ENCODE peak calls at places on chromosomes 1 and 21, in eight cellular contexts. R is WTC11; O is foreskin keratinocyte; U is stimulated activated CD4-positive, alpha-beta T cell treated with anti-CD3 and anti-CD28 coated beads, Interleukin-2, amount 100 ng/mL, for 48 hours; B is activated T-helper 9 cell treated with anti-CD3 and anti-CD28 coated beads, Interleukin-2, amount 50 U/mL, for 16 hours; W is GM19239; D is stimulated activated CD8-positive, alpha-beta memory T cell treated with anti-CD3 and anti-CD28 coated beads, Interleukin-2, amount 100 ng/mL, for 1 hour; J is pancreas. T is an unnamed sample.

GRCh38 chr21:29145354-29145782 is 14.9 kb downstream of the MAP3K7CL start:
- DNase-seq in R (no peak), O (peak), U (no peak), B (no peak), W (no peak), D (no peak), J (no peak), T (no peak)

GRCh38 chr1:214332950-214333798 is 52.2 kb downstream of the SMYD2 start:
- DNase-seq in R (peak), O (no peak), U (peak), B (peak), W (no peak), D (no peak), J (peak), T (peak)

GRCh38 chr1:30778156-30778978 is 20.8 kb upstream of the LAPTM5 start:
- DNase-seq in R (no peak), O (peak), U (no peak), B (no peak), W (no peak), D (no peak), J (no peak), T (no peak)

GRCh38 chr1:154994269-154994977 is 1.0 kb downstream of the LENEP start:
- DNase-seq in R (no peak), O (no peak), U (no peak), B (no peak), W (no peak), D (no peak), J (peak), T (no peak)

GRCh38 chr1:179177182-179177581 is 52.3 kb downstream of the ABL2 start:
- DNase-seq in R (no peak), O (no peak), U (no peak), B (no peak), W (no peak), D (no peak), J (no peak), T (peak)

GRCh38 chr21:46284077-46284644 is 1.2 kb downstream of the MCM3AP start:
- DNase-seq in R (no peak), O (no peak), U (no peak), B (no peak), W (no peak), D (no peak), J (no peak), T (no peak)

GRCh38 chr1:109796484-109797305 is 33.0 kb upstream of the EPS8L3 start:
- DNase-seq in R (no peak), O (no peak), U (no peak), B (no peak), W (no peak), D (no peak), J (no peak), T (no peak)

GRCh38 chr21:38241029-38241740 is 15.6 kb upstream of the KCNJ15 start:
- DNase-seq in R (no peak), O (no peak), U (no peak), B (no peak), W (no peak), D (no peak), J (no peak), T (no peak)

GRCh38 chr1:87766737-87767136 is 438.1 kb downstream of the LMO4 start:
- DNase-seq in R (no peak), O (peak), U (no peak), B (no peak), W (no peak), D (no peak), J (no peak), T (no peak)

GRCh38 chr21:18498428-18498827 is 94.8 kb upstream of the TMPRSS15 start:
- DNase-seq in R (no peak), O (no peak), U (no peak), B (no peak), W (no peak), D (no peak), J (no peak), T (no peak)

GRCh38 chr21:28605138-28605537 is 387.5 kb downstream of the LTN1 start:
- DNase-seq in R (no peak), O (no peak), U (no peak), B (no peak), W (peak), D (no peak), J (no peak), T (no peak)

GRCh38 chr1:172343246-172344099 is 77.0 kb upstream of the C1orf105 start:
- DNase-seq in R (no peak), O (peak), U (no peak), B (no peak), W (no peak), D (no peak), J (no peak), T (no peak)

GRCh38 chr1:197915797-197916686 is 1.1 kb upstream of the LHX9 start:
- DNase-seq in R (peak), O (no peak), U (no peak), B (no peak), W (no peak), D (no peak), J (peak), T (peak)

GRCh38 chr1:180264595-180264994 is 34.5 kb downstream of the LHX4 start:
- DNase-seq in R (no peak), O (no peak), U (no peak), B (no peak), W (no peak), D (no peak), J (no peak), T (no peak)

GRCh38 chr1:52973843-52974242 is 46.8 kb downstream of the SCP2 start:
- DNase-seq in R (no peak), O (no peak), U (no peak), B (no peak), W (no peak), D (no peak), J (no peak), T (no peak)

GRCh38 chr1:180028864-180029263 is 74.3 kb downstream of the CEP350 start:
- DNase-seq in R (no peak), O (no peak), U (no peak), B (no peak), W (no peak), D (no peak), J (no peak), T (no peak)

GRCh38 chr1:172238969-172239368 is 181.5 kb upstream of the C1orf105 start:
- DNase-seq in R (no peak), O (no peak), U (no peak), B (no peak), W (no peak), D (no peak), J (no peak), T (no peak)

GRCh38 chr1:63868220-63868897 is 94.5 kb downstream of the ROR1 start:
- DNase-seq in R (no peak), O (peak), U (no peak), B (no peak), W (no peak), D (no peak), J (no peak), T (no peak)

GRCh38 chr1:36083219-36083618 is 675 bp upstream of the TEKT2 start:
- DNase-seq in R (no peak), O (no peak), U (no peak), B (no peak), W (no peak), D (no peak), J (no peak), T (no peak)

GRCh38 chr1:54610601-54611580 is 12.4 kb downstream of the FAM151A start:
- DNase-seq in R (peak), O (no peak), U (no peak), B (no peak), W (no peak), D (no peak), J (no peak), T (no peak)

GRCh38 chr1:92211166-92211565 is 6.5 kb upstream of the C1orf146 start:
- DNase-seq in R (no peak), O (peak), U (no peak), B (no peak), W (no peak), D (no peak), J (no peak), T (no peak)

GRCh38 chr1:53394306-53394705 is 64.9 kb upstream of the DMRTB1 start:
- DNase-seq in R (no peak), O (no peak), U (no peak), B (no peak), W (no peak), D (no peak), J (peak), T (no peak)

GRCh38 chr1:183234660-183235476 is 48.8 kb downstream of the LAMC2 start:
- DNase-seq in R (peak), O (peak), U (no peak), B (no peak), W (no peak), D (no peak), J (no peak), T (peak)

GRCh38 chr1:36492491-36492890 is 9.8 kb upstream of the CSF3R start:
- DNase-seq in R (no peak), O (no peak), U (no peak), B (no peak), W (no peak), D (no peak), J (no peak), T (no peak)

GRCh38 chr1:154869351-154870116 is 547 bp downstream of the KCNN3 start:
- DNase-seq in R (no peak), O (no peak), U (no peak), B (no peak), W (no peak), D (no peak), J (peak), T (peak)

GRCh38 chr1:3313579-3313955 is 140.9 kb upstream of the ARHGEF16 start:
- DNase-seq in R (peak), O (no peak), U (no peak), B (no peak), W (no peak), D (no peak), J (no peak), T (peak)

GRCh38 chr1:3480369-3480719 is 25.9 kb downstream of the ARHGEF16 start:
- DNase-seq in R (no peak), O (no peak), U (no peak), B (no peak), W (no peak), D (no peak), J (no peak), T (no peak)

GRCh38 chr1:111461765-111462164 is 12.0 kb upstream of the C1orf162 start:
- DNase-seq in R (no peak), O (no peak), U (no peak), B (no peak), W (no peak), D (no peak), J (no peak), T (no peak)

GRCh38 chr1:183366116-183366515 is 52.1 kb downstream of the NMNAT2 start:
- DNase-seq in R (no peak), O (no peak), U (no peak), B (no peak), W (no peak), D (no peak), J (no peak), T (no peak)

T was measured in cerebellar cortex.